ENCODE peak calls at places on chromosomes 2 and 18, in six cellular contexts. A is suprapubic skin, G is ovary, B is A549, E is tibial nerve, L is HepG2. Y is an unnamed sample.
A peak's percentile ranks its signal among the peaks of the same experiment; 100 is the strongest.

GRCh38 chr2:188534875-188535274 is 243.2 kb downstream of the GULP1 start:
- DNase-seq in A (no peak), G (no peak), B (no peak), E (no peak), L (no peak), Y (no peak)

GRCh38 chr2:142872900-142873724 is 4.4 kb upstream of the KYNU start:
- DNase-seq in A (no peak), G (no peak), B (no peak), E (no peak), L (peak; percentile 50), Y (no peak)

GRCh38 chr2:239819091-239819973 is 205.8 kb downstream of the NDUFA10 start:
- DNase-seq in A (peak; percentile 65), G (no peak), B (no peak), E (no peak), L (no peak), Y (no peak)

GRCh38 chr2:112277591-112278220 is 2.3 kb downstream of the ZC3H6 start:
- DNase-seq in A (no peak), G (no peak), B (no peak), E (no peak), L (no peak), Y (no peak)

GRCh38 chr2:65299246-65299645 is 71.6 kb downstream of the ACTR2 start:
- DNase-seq in A (no peak), G (no peak), B (no peak), E (no peak), L (no peak), Y (no peak)

GRCh38 chr2:119756837-119757236 is 2.9 kb upstream of the PTPN4 start:
- DNase-seq in A (no peak), G (peak; percentile 85), B (no peak), E (peak; percentile 67), L (peak; percentile 57), Y (peak; percentile 19)

GRCh38 chr2:26144953-26145680 is 27.8 kb upstream of the GAREM2 start:
- DNase-seq in A (no peak), G (peak; percentile 58), B (peak; percentile 77), E (peak; percentile 65), L (peak; percentile 69), Y (peak; percentile 64)

GRCh38 chr18:25057491-25058050 is 294.4 kb downstream of the ZNF521 start:
- DNase-seq in A (no peak), G (no peak), B (no peak), E (no peak), L (no peak), Y (no peak)

GRCh38 chr2:74850816-74851566 is 17.1 kb downstream of the HK2 start:
- DNase-seq in A (no peak), G (no peak), B (no peak), E (no peak), L (no peak), Y (no peak)

GRCh38 chr18:30929718-30930117 is 112.8 kb downstream of the DSC3 start:
- DNase-seq in A (no peak), G (no peak), B (no peak), E (no peak), L (no peak), Y (no peak)

GRCh38 chr2:177353084-177353483 is 39.5 kb upstream of the AGPS start:
- DNase-seq in A (no peak), G (no peak), B (no peak), E (peak; percentile 39), L (no peak), Y (no peak)

GRCh38 chr2:46333912-46334311 is 36.7 kb downstream of the EPAS1 start:
- DNase-seq in A (peak; percentile 54), G (no peak), B (peak; percentile 49), E (no peak), L (no peak), Y (no peak)

GRCh38 chr18:70457223-70457622 is 168.4 kb downstream of the SOCS6 start:
- DNase-seq in A (no peak), G (no peak), B (no peak), E (no peak), L (no peak), Y (no peak)

GRCh38 chr2:103139628-103140268 is 377.9 kb downstream of the TMEM182 start:
- DNase-seq in A (no peak), G (no peak), B (no peak), E (no peak), L (no peak), Y (no peak)

GRCh38 chr2:152466041-152466440 is 131.1 kb downstream of the FMNL2 start:
- DNase-seq in A (no peak), G (peak; percentile 73), B (no peak), E (no peak), L (no peak), Y (no peak)

GRCh38 chr2:178908810-178909209 is 101.6 kb upstream of the TTN start:
- DNase-seq in A (no peak), G (no peak), B (no peak), E (no peak), L (no peak), Y (no peak)

GRCh38 chr2:127137741-127138140 is 30.8 kb upstream of the BIN1 start:
- DNase-seq in A (no peak), G (no peak), B (no peak), E (no peak), L (no peak), Y (no peak)

GRCh38 chr18:11323359-11323819 is 174.0 kb upstream of the PIEZO2 start:
- DNase-seq in A (no peak), G (no peak), B (peak; percentile 31), E (no peak), L (peak; percentile 15), Y (no peak)

GRCh38 chr2:74525717-74526648 is at the start of gene DQX1:
- DNase-seq in A (no peak), G (no peak), B (no peak), E (no peak), L (peak; percentile 99), Y (peak; percentile 71)

GRCh38 chr2:42369551-42370229 is 8.7 kb upstream of the COX7A2L start:
- DNase-seq in A (no peak), G (no peak), B (no peak), E (no peak), L (no peak), Y (no peak)

GRCh38 chr2:136966485-136966884 is 201.1 kb downstream of the THSD7B start:
- DNase-seq in A (no peak), G (no peak), B (no peak), E (no peak), L (no peak), Y (no peak)

GRCh38 chr2:7292154-7292553 is 374.9 kb downstream of the RNF144A start:
- DNase-seq in A (no peak), G (no peak), B (no peak), E (no peak), L (no peak), Y (no peak)

GRCh38 chr2:41954304-41955291 is 93.2 kb upstream of the PKDCC start:
- DNase-seq in A (no peak), G (no peak), B (no peak), E (no peak), L (no peak), Y (no peak)

GRCh38 chr2:237700583-237701032 is 73.2 kb downstream of the LRRFIP1 start:
- DNase-seq in A (no peak), G (no peak), B (no peak), E (no peak), L (no peak), Y (peak; percentile 46)

GRCh38 chr2:146068051-146068450 is 1548.1 kb upstream of the ZEB2 start:
- DNase-seq in A (no peak), G (no peak), B (no peak), E (no peak), L (no peak), Y (no peak)

GRCh38 chr2:21005111-21005699 is 38.7 kb downstream of the APOB start:
- DNase-seq in A (no peak), G (no peak), B (no peak), E (no peak), L (no peak), Y (no peak)

GRCh38 chr18:79581406-79581805 is 98.2 kb upstream of the CTDP1 start:
- DNase-seq in A (peak; percentile 66), G (peak; percentile 9), B (no peak), E (no peak), L (no peak), Y (peak; percentile 1)

GRCh38 chr2:25215232-25215631 is 46.9 kb upstream of the POMC start:
- DNase-seq in A (no peak), G (no peak), B (no peak), E (no peak), L (no peak), Y (no peak)

GRCh38 chr2:242012956-242013764 is 143.6 kb downstream of the RTP5 start:
- DNase-seq in A (peak; percentile 65), G (no peak), B (no peak), E (no peak), L (no peak), Y (no peak)

GRCh38 chr18:27723168-27723567 is 453.8 kb downstream of the CDH2 start:
- DNase-seq in A (no peak), G (no peak), B (no peak), E (no peak), L (no peak), Y (no peak)
- TF ChIP-seq EP300 in A (no peak), G (no peak), B (no peak), E (no peak), L (no peak), Y (no peak)

GRCh38 chr2:189952536-189953109 is 109.9 kb downstream of the MSTN start:
- DNase-seq in A (no peak), G (no peak), B (no peak), E (no peak), L (no peak), Y (no peak)
- H3K4me1 ChIP-seq in A (no peaks in the 10 kb centered on the region), G (no peaks in the 10 kb centered on the region), B (peaks cover 12% of the 10 kb centered on the region), E (no peaks in the 10 kb centered on the region), L (no peaks in the 10 kb centered on the region), Y (no peaks in the 10 kb centered on the region)

DNA sequence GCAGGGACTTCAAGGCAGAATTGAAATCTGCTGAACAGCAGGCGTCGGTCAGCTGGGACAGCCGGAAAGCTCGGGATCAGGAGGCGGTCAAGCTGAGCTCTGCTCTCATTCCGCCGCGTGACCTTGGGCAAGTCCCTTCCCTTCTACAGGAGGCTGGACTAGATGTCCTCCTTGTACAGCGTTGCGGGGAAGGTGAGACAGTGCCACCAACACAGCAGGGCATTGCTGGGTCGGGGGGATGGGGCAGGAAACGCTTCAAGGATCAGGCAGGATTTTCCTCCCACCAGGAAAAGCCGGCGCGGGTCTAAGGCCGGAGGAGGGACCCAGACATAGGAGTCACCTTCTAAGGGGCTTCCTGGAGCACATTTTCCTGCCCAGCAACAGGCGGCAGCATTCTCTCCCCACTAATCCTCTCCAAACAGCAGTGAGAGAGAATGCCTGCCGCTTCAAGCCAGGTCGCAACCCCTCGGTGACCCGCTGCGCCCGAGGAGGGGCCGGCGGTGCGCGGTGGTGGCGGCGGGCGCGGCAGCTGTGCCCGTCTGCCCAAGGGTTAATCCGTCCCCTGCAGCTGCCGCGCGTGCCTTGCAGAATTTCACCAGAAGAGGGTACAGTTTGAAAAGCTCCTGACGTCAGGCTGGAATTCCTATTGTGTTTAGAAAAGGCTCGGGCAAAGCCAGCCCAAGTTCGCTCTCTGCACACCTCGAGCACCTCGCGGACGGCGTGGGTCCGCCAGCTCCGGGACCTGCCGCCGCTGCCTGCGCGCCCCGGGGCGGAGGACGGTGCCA is at the start of gene KCNF1:
- DNase-seq in A (peak; percentile 67), G (no peak), B (peak; percentile 79), E (no peak), L (peak; percentile 68), Y (no peak)
- TF ChIP-seq EP300 in A (no peak), G (no peak), B (no peak), E (no peak), L (no peak), Y (no peak)

DNA sequence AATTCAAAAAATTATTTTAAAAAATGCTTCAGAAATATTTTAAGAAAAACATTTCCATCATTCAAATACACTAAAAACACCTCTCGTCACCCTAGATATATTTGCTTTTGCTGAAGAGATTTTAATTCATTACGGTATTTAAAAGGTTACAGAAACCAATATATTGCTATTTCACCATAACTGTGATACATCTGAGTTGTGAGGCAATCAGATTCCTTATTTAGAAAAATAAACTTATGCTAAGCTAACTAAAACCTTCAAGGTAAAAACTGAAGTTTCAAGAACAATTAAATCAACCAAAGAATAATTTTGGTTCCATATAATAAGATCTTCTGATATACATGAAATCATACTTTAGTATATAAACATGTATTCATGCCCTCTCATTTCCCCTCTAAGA is 32.8 kb downstream of the PELI1 start:
- DNase-seq in A (no peak), G (no peak), B (no peak), E (no peak), L (no peak), Y (no peak)
- H3K4me1 ChIP-seq in A (peaks cover 79% of the 10 kb centered on the region), G (peaks cover 4% of the 10 kb centered on the region), B (peaks cover 29% of the 10 kb centered on the region), E (no peaks in the 10 kb centered on the region), L (peaks cover 60% of the 10 kb centered on the region), Y (peaks cover 82% of the 10 kb centered on the region)